ENCODE peak calls at places on chromosomes 1 and 21, in four cellular contexts. Z is activated naive CD4-positive, alpha-beta T cell; F is GM13977; J is DMS79 treated with DMSO at 0.1 percent for 48 hours. W is an unnamed sample.

GRCh38 chr1:46288485-46289133 is 14.8 kb downstream of the LRRC41 start:
- DNase-seq in F (no peak), J (no peak), Z (no peak), W (no peak)

GRCh38 chr1:159835862-159836518 is 9.3 kb downstream of the SLAMF8 start:
- DNase-seq in J (no peak), F (no peak), Z (no peak), W (no peak)

GRCh38 chr1:150976401-150976821 is 1.8 kb upstream of the CERS2 start:
- DNase-seq in J (no peak), F (no peak), Z (no peak), W (no peak)

GRCh38 chr1:56135069-56135863 is 444.1 kb downstream of the PLPP3 start:
- DNase-seq in F (no peak), Z (no peak), J (no peak), W (no peak)

GRCh38 chr1:164360265-164360664 is 198.7 kb upstream of the PBX1 start:
- DNase-seq in J (no peak), F (no peak), Z (no peak), W (no peak)

GRCh38 chr21:45420061-45420521 is 15.1 kb downstream of the COL18A1 start:
- DNase-seq in J (peak), F (no peak), Z (no peak), W (no peak)

GRCh38 chr1:212825798-212826452 is 21.5 kb downstream of the SPATA45 start:
- DNase-seq in F (no peak), Z (no peak), J (no peak), W (no peak)

GRCh38 chr21:44315691-44316208 is 15.9 kb downstream of the PFKL start:
- DNase-seq in F (no peak), J (no peak), Z (no peak), W (no peak)

GRCh38 chr1:18011703-18012102 is 95.9 kb upstream of the IGSF21 start:
- DNase-seq in J (no peak), Z (no peak), F (no peak), W (no peak)

GRCh38 chr1:183674339-183674738 is 21.2 kb upstream of the APOBEC4 start:
- DNase-seq in Z (no peak), J (no peak), F (no peak), W (no peak)

GRCh38 chr1:115343200-115343737 is 5.2 kb upstream of the NGF start:
- DNase-seq in J (no peak), F (no peak), Z (no peak), W (no peak)

GRCh38 chr21:43902441-43902840 is 37.4 kb downstream of the AGPAT3 start:
- DNase-seq in J (no peak), Z (no peak), F (no peak), W (no peak)

GRCh38 chr1:201649776-201650607 is 111.1 kb downstream of the NAV1 start:
- DNase-seq in Z (no peak), F (no peak), J (peak), W (peak)

GRCh38 chr1:239814306-239814881 is 277.3 kb upstream of the FMN2 start:
- DNase-seq in F (no peak), J (no peak), Z (no peak), W (no peak)

GRCh38 chr1:28449904-28450303 is 55.9 kb upstream of the RCC1 start:
- DNase-seq in J (no peak), F (peak), Z (no peak), W (no peak)

GRCh38 chr1:220281159-220281574 is 8.9 kb upstream of the RAB3GAP2 start:
- DNase-seq in Z (no peak), F (no peak), J (peak), W (no peak)

GRCh38 chr1:222546091-222546490 is 1.8 kb downstream of the HHIPL2 start:
- DNase-seq in F (no peak), J (peak), Z (no peak), W (no peak)

GRCh38 chr1:24294228-24294672 is 24.9 kb upstream of the GRHL3 start:
- DNase-seq in F (no peak), Z (no peak), J (no peak), W (no peak)

GRCh38 chr1:46575778-46576177 is 24.3 kb upstream of the KNCN start:
- DNase-seq in F (no peak), J (no peak), Z (no peak), W (no peak)

GRCh38 chr1:226082959-226083302 is 20.4 kb downstream of the H3-3A start:
- DNase-seq in F (no peak), Z (no peak), J (no peak), W (no peak)

GRCh38 chr1:22131875-22132486 is 10.9 kb downstream of the WNT4 start:
- DNase-seq in J (peak), F (peak), Z (no peak), W (peak)

GRCh38 chr1:105641407-105641806 is 1415.1 kb upstream of the PRMT6 start:
- DNase-seq in F (no peak), Z (no peak), J (no peak), W (no peak)

GRCh38 chr1:62318756-62319544 is at the start of gene KANK4:
- DNase-seq in Z (no peak), F (no peak), J (no peak), W (peak)

GRCh38 chr1:52157582-52157981 is 15.7 kb downstream of the ZFYVE9 start:
- DNase-seq in J (no peak), F (no peak), Z (no peak), W (no peak)

GRCh38 chr1:115012434-115012833 is 17.2 kb upstream of the TSHB start:
- DNase-seq in F (no peak), J (no peak), Z (no peak), W (no peak)

GRCh38 chr1:158112994-158113758 is 67.5 kb upstream of the CD1D start:
- DNase-seq in J (no peak), Z (no peak), F (peak), W (peak)

GRCh38 chr1:101288491-101288944 is 51.7 kb downstream of the S1PR1 start:
- DNase-seq in Z (no peak), F (peak), J (peak), W (peak)

GRCh38 chr1:214319930-214320329 is 39.0 kb downstream of the SMYD2 start:
- DNase-seq in J (no peak), Z (no peak), F (no peak), W (no peak)

GRCh38 chr1:47378147-47378546 is 37.9 kb upstream of the FOXE3 start:
- DNase-seq in J (no peak), Z (no peak), F (no peak), W (no peak)

GRCh38 chr1:114088392-114089299 is 65.0 kb downstream of the SYT6 start:
- DNase-seq in J (no peak), Z (no peak), F (no peak), W (no peak)